ENCODE peak calls at places on chromosomes 13 and 19, in four cellular contexts. R, O, I and D are unnamed samples. For H3K79me2, the result is how much of the 10 kb centered on the place peaks cover.

GRCh38 chr13:69601661-69602060 is 506.0 kb upstream of the ATXN8OS start:
- DNase-seq in R (no peak), O (no peak), I (no peak), D (no peak)

GRCh38 chr13:96052655-96053002 is 572 bp downstream of the UGGT2 start:
- DNase-seq in R (peak), O (no peak), I (peak), D (no peak)

GRCh38 chr13:90968510-90968909 is 379.0 kb upstream of the MIR17HG start:
- DNase-seq in R (peak), O (peak), I (peak), D (peak)

GRCh38 chr13:60448907-60449510 is 52.0 kb downstream of the TDRD3 start:
- DNase-seq in R (peak), O (no peak), I (peak), D (peak)

GRCh38 chr19:17025361-17025760 is 1.2 kb downstream of the CPAMD8 start:
- DNase-seq in R (no peak), O (no peak), I (no peak), D (no peak)

GRCh38 chr13:52459668-52460067 is 4.4 kb downstream of the CKAP2 start:
- DNase-seq in R (no peak), O (no peak), I (no peak), D (no peak)

GRCh38 chr19:18424890-18425514 is 5.8 kb downstream of the SSBP4 start:
- DNase-seq in R (no peak), O (no peak), I (no peak), D (no peak)

GRCh38 chr13:30376426-30377311 is 45.6 kb upstream of the UBE2L5 start:
- DNase-seq in R (no peak), O (no peak), I (peak), D (peak)

GRCh38 chr19:50331187-50332013 is 2.2 kb upstream of the KCNC3 start:
- DNase-seq in R (no peak), O (peak), I (peak), D (no peak)

GRCh38 chr13:82165396-82166174 is 1716.7 kb downstream of the SLITRK1 start:
- DNase-seq in R (peak), O (no peak), I (no peak), D (no peak)

GRCh38 chr13:97875911-97876310 is 77.6 kb upstream of the IPO5 start:
- DNase-seq in R (no peak), O (no peak), I (no peak), D (no peak)

GRCh38 chr13:105232403-105232802 is 1303.1 kb downstream of the EFNB2 start:
- DNase-seq in R (no peak), O (no peak), I (no peak), D (no peak)

GRCh38 chr13:49346460-49346859 is 97.4 kb downstream of the CAB39L start:
- DNase-seq in R (no peak), O (no peak), I (no peak), D (no peak)

GRCh38 chr19:42081584-42082258 is 5.8 kb downstream of the ZNF574 start:
- DNase-seq in R (peak), O (no peak), I (peak), D (no peak)

DNA sequence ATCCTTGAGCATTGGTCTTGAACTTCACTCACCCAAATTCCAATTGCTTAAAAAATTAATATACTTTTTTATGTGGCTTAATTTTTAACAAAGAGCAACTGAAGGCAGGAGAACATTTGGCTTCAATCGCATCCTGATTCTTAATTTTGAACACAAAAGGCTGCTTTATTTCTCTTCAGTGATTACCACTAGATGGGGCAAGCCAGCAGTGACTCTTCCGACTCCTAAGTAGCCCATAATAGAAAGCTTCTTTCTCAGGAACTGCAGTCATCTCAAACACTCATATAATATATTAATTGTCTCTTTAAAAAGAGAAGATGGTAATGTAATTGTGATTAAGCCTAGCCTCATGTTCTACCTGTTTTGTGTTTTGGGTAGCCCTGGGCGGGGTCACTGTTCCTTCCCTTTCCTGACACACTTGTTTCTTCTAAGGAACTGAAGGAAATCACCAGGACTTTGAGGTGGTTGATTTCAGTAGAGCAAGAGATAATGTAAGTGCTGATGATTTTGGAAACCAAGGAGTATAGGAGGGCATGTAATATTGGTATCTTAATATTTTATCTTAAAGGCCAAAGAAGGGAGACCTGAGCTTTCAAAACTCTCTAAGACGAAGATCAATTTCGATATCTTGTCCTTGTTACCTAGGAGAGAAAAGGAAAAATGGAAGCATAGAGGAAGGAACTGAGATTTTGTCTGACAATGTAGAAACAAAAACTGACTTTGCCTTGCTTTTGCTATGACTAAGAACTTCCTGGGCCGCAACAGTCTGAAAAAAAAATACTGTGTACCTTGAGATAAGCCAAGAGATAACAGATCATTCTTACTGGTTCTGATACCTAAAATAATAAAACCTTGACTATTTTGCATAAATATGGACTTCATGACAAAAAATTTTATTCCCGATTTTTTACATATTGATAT is 73.1 kb downstream of the TNFSF13B start:
- DNase-seq in R (peak), O (no peak), I (peak), D (no peak)
- H2AFZ ChIP-seq in R (no peak), O (no peak), I (no peak), D (no peak)

GRCh38 chr13:39054112-39054511 is 15.9 kb downstream of the NHLRC3 start:
- DNase-seq in R (no peak), O (no peak), I (no peak), D (no peak)
- H3K9ac ChIP-seq in R (no peak), O (no peak), I (no peak), D (no peak)

GRCh38 chr19:4713384-4713951 is 10.2 kb downstream of the DPP9 start:
- DNase-seq in R (peak), O (no peak), I (no peak), D (no peak)

GRCh38 chr19:4709440-4710280 is 14.0 kb downstream of the DPP9 start:
- DNase-seq in R (no peak), O (no peak), I (no peak), D (no peak)

GRCh38 chr19:4712771-4713170 is 10.9 kb downstream of the DPP9 start:
- DNase-seq in R (peak), O (no peak), I (no peak), D (no peak)

GRCh38 chr19:4710281-4710600 is 13.4 kb downstream of the DPP9 start:
- DNase-seq in R (no peak), O (no peak), I (no peak), D (no peak)

GRCh38 chr19:4711211-4711610 is 12.4 kb downstream of the DPP9 start:
- DNase-seq in R (no peak), O (no peak), I (no peak), D (no peak)
- H3K79me2 ChIP-seq in R (under half), O (under half), I (under half), D (under half)

DNA sequence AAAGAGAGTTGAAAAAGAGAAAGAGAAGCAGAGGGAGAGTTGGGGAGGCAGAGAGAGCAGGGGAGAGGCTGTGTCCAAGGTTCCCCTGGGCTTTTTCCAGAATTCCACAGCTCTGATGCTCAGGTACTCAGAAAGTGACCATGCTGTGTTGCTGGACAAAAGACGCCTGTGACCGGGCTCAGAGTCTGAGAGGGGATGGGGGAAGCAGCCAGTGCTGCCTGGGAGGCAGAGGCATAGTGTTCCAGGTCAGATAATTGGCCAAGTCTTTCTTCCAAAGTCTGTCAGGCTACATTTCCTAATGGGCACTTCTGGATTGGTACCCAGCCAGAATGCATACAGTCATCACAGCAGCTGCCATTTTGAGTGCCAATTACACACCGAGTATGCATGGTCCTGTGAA is 86.1 kb downstream of the PTPRS start:
- DNase-seq in R (no peak), O (no peak), I (no peak), D (no peak)
- H2AFZ ChIP-seq in R (no peak), O (no peak), I (no peak), D (no peak)

GRCh38 chr13:23810842-23811241 is 78.4 kb downstream of the MIPEP start:
- DNase-seq in R (no peak), O (no peak), I (peak), D (no peak)

GRCh38 chr13:23804166-23804565 is 85.0 kb downstream of the MIPEP start:
- DNase-seq in R (no peak), O (no peak), I (no peak), D (no peak)

GRCh38 chr13:23805015-23805583 is 84.1 kb downstream of the MIPEP start:
- DNase-seq in R (no peak), O (no peak), I (no peak), D (no peak)

GRCh38 chr13:23808803-23809202 is 80.4 kb downstream of the MIPEP start:
- DNase-seq in R (no peak), O (no peak), I (no peak), D (no peak)

DNA sequence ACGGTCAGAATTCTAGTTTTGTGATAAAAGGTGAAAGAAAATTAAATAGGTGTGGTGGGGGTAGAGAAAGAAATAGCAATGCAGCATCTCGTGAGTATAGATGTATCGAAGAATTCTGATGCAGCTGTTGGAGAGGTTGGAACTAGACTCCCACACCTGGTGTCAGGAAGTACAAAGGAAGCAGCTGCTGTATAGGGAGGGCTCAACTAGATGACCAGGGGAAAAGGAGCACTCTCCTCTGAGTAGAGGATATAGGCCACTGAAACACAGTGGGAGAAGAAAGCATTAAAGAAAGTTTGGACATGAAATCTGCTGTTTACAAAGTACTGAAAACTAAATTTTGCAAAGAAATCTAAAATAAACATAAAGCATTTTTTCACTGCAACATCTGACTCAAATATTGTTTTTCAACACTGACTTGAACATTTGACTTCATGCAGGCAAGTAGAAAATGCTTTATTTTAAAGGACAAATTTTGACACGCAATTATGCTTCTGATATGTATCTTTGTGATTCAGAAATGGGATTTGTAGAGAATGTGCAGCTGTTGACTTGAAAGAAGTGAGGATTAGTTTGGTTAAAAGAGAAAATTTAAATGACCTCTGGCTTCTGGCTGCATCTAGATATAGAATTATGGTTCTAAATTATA is 82.2 kb downstream of the MIPEP start:
- DNase-seq in R (no peak), O (no peak), I (no peak), D (no peak)
- H3K9ac ChIP-seq in R (no peak), O (no peak), I (no peak), D (no peak)

GRCh38 chr19:3372413-3372812 is 6.0 kb downstream of the NFIC start:
- DNase-seq in R (no peak), O (no peak), I (no peak), D (no peak)
- H3K79me2 ChIP-seq in R (half or more), O (under half), I (under half), D (half or more)

GRCh38 chr19:2122251-2122650 is 25.5 kb downstream of the IZUMO4 start:
- DNase-seq in R (no peak), O (no peak), I (no peak), D (no peak)

GRCh38 chr19:2121416-2122051 is 24.8 kb downstream of the IZUMO4 start:
- DNase-seq in R (no peak), O (no peak), I (no peak), D (no peak)

GRCh38 chr19:2122982-2123381 is 26.3 kb downstream of the IZUMO4 start:
- DNase-seq in R (no peak), O (no peak), I (no peak), D (no peak)

GRCh38 chr19:2119916-2120785 is 23.4 kb downstream of the IZUMO4 start:
- DNase-seq in R (no peak), O (no peak), I (no peak), D (no peak)

GRCh38 chr19:2120821-2121220 is 24.1 kb downstream of the IZUMO4 start:
- DNase-seq in R (no peak), O (no peak), I (no peak), D (no peak)
- H2AFZ ChIP-seq in R (no peak), O (no peak), I (no peak), D (no peak)

DNA sequence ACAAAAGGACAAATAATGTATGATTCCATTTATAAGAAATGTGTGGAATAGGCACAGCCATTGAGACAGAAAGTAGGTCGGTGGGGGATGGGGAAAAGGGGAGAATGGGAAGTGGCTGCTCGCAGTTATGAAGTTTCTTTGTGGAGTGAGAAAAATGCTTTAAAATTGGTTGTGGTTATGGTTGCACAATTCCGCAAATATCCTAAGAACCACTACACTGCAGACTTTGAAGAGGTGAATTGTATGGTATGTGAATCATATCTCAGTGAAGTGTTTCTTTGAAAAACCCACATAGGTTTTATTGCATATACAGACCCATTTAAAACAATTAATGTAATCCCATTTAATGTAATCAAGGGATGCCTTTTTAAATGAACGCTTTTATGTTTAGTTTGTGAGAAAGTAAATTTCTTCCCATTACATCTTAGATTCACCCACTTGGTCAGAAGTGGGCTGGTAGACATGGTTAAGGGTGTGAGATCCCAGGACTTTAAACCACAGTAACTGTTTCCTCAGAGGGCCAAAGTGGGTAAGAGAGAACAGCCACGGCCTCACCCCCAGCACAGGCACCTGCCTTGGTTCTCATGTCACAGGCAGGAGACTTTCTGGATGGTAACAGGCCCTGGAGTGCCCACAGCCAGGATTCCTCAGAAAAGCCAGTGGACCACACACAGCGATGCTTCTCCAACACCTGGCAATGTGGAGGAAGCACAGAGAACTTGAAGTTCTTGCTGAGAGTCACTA is 119.3 kb upstream of the GJB6 start:
- DNase-seq in R (no peak), O (no peak), I (peak), D (no peak)
- H3K9ac ChIP-seq in R (no peak), O (no peak), I (no peak), D (no peak)

DNA sequence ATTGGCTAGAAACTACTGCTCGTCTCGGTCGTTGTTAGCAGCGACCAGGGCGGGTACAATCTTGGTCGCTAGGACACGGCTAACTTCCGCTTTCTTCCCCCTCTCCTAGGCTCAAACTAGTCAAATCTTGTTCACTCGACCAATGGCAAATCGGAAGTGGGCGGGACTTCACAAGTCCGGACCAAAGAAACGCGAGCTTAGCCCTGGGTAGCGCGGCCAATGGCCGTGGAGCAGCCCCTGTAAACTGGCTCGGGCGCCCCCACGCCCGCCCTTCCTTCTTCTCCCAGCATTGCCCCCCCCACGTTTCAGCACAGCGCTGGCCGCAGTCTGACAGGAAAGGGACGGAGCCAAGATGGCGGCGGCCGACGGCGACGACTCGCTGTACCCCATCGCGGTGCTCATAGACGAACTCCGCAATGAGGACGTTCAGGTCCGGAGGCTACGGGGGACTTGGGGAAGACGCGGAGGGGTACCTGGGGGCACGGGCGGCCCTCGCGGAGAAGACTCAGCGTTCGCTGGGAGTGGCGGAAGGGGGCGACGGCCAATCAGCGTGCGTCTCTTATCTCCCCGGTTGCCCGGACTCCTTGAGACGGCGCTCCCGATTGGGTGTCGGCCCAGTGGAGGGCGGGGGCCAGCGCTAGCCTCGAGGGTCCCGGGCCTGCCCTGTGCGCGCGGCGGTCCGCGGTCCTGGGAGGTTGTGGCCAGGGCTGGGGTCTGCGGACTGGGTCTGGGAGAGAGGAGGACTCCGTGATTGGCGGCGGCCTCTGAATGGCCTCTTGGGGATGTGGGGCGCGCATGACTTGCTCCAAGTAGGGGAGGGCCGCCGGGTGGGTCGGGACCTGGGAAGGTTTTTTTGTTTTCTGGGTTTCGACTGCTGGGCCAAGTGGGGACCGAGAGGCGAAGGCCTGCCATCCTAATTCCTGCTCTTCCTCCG is at the start of gene PPP2R1A:
- DNase-seq in R (peak), O (peak), I (peak), D (peak)
- H3K79me2 ChIP-seq in R (half or more), O (under half), I (half or more), D (half or more)